ENCODE peak calls at places on chromosomes 12 and 14, in seven cellular contexts. S is GM23338, T is OCI-LY7, H is K562, J is endothelial cell of umbilical vein, O is H9, K is fibroblast of lung. R is an unnamed sample.

GRCh38 chr12:96985515-96986362 is 78.7 kb downstream of the NEDD1 start:
- DNase-seq in S (peak), T (peak), J (peak), O (peak), K (no peak), H (peak), R (peak)

GRCh38 chr12:29807125-29807524 is 23.4 kb upstream of the TMTC1 start:
- DNase-seq in K (peak), S (no peak), J (no peak), O (no peak), T (no peak), H (no peak), R (no peak)

GRCh38 chr12:109127533-109128242 is 11.3 kb downstream of the ACACB start:
- DNase-seq in K (no peak), T (no peak), S (no peak), J (no peak), O (no peak), H (no peak), R (no peak)

GRCh38 chr12:99722690-99723486 is 75.3 kb downstream of the GARIN6 start:
- DNase-seq in T (no peak), O (peak), K (no peak), H (no peak), J (no peak), S (peak), R (no peak)

GRCh38 chr12:116918464-116918863 is 7.7 kb downstream of the FBXW8 start:
- DNase-seq in T (no peak), O (no peak), S (peak), J (no peak), K (no peak), H (no peak), R (no peak)

GRCh38 chr14:89368490-89369477 is 48.2 kb downstream of the FOXN3 start:
- DNase-seq in S (no peak), K (no peak), H (no peak), J (no peak), T (no peak), O (no peak), R (no peak)

GRCh38 chr12:119208626-119209061 is 29.9 kb downstream of the HSPB8 start:
- DNase-seq in T (no peak), O (peak), K (peak), J (no peak), S (peak), H (no peak), R (peak)

GRCh38 chr12:109612975-109613502 is 39.4 kb downstream of the MVK start:
- DNase-seq in T (peak), K (no peak), J (no peak), O (no peak), S (peak), H (peak), R (no peak)

GRCh38 chr12:96466939-96467751 is 22.2 kb upstream of the CFAP54 start:
- DNase-seq in H (no peak), J (peak), T (no peak), O (no peak), S (no peak), K (peak), R (peak)

GRCh38 chr12:11067514-11067913 is 5.4 kb upstream of the TAS2R46 start:
- DNase-seq in S (no peak), H (no peak), K (peak), J (no peak), O (no peak), T (no peak), R (no peak)

GRCh38 chr12:5376591-5377207 is 55.2 kb upstream of the NTF3 start:
- DNase-seq in H (no peak), O (no peak), J (no peak), T (no peak), K (no peak), S (no peak), R (peak)

GRCh38 chr12:127750076-127750840 is 516.7 kb upstream of the TMEM132C start:
- DNase-seq in J (no peak), T (no peak), O (no peak), S (no peak), K (peak), H (no peak), R (no peak)

GRCh38 chr12:117134059-117134458 is 34.8 kb upstream of the TESC start:
- DNase-seq in H (no peak), T (no peak), J (peak), K (no peak), O (no peak), S (no peak), R (no peak)

GRCh38 chr12:54390668-54391551 is 6.4 kb upstream of the ZNF385A start:
- DNase-seq in S (peak), J (no peak), K (no peak), H (peak), O (peak), T (peak), R (peak)

GRCh38 chr14:61453103-61453767 is 131.9 kb downstream of the PRKCH start:
- DNase-seq in T (no peak), K (no peak), O (no peak), H (no peak), J (no peak), S (no peak), R (no peak)

GRCh38 chr14:95296595-95297365 is 22.9 kb downstream of the CLMN start:
- DNase-seq in H (no peak), K (no peak), J (no peak), O (no peak), T (no peak), S (no peak), R (no peak)

GRCh38 chr14:102696332-102696731 is 80.9 kb upstream of the TRAF3 start:
- DNase-seq in T (no peak), H (no peak), S (no peak), K (no peak), J (no peak), O (no peak), R (no peak)

GRCh38 chr12:41531147-41531829 is 343.2 kb downstream of the PDZRN4 start:
- DNase-seq in J (no peak), T (no peak), O (no peak), K (no peak), S (no peak), H (no peak), R (no peak)

GRCh38 chr12:31590730-31591307 is at the start of gene DENND5B:
- DNase-seq in J (peak), T (peak), S (peak), K (peak), H (peak), O (peak), R (no peak)

GRCh38 chr14:101183376-101184103 is 280.0 kb upstream of the RTL1 start:
- DNase-seq in O (peak), S (peak), J (peak), H (peak), K (no peak), T (peak), R (no peak)

GRCh38 chr14:100628225-100628624 is 41.0 kb upstream of the BEGAIN start:
- DNase-seq in T (no peak), O (no peak), K (no peak), J (no peak), H (no peak), S (no peak), R (no peak)

GRCh38 chr14:51484491-51484890 is 167.2 kb upstream of the FRMD6 start:
- DNase-seq in K (no peak), O (no peak), H (no peak), T (no peak), J (no peak), S (no peak), R (no peak)

GRCh38 chr14:49970474-49971147 is 77.7 kb downstream of the ARF6 start:
- DNase-seq in H (peak), S (no peak), J (peak), O (no peak), K (peak), T (peak), R (no peak)

GRCh38 chr14:36333106-36333505 is 12.7 kb upstream of the MBIP start:
- DNase-seq in J (no peak), O (no peak), K (no peak), S (no peak), H (no peak), T (no peak), R (no peak)

GRCh38 chr14:64549016-64549415 is 745 bp upstream of the PPP1R36 start:
- DNase-seq in H (no peak), S (no peak), J (no peak), O (no peak), K (no peak), T (no peak), R (no peak)
- H3K4me2 ChIP-seq in H (no peak), S (peak), J (peak), O (no peak), K (no peak), T (no peak), R (no peak)

DNA sequence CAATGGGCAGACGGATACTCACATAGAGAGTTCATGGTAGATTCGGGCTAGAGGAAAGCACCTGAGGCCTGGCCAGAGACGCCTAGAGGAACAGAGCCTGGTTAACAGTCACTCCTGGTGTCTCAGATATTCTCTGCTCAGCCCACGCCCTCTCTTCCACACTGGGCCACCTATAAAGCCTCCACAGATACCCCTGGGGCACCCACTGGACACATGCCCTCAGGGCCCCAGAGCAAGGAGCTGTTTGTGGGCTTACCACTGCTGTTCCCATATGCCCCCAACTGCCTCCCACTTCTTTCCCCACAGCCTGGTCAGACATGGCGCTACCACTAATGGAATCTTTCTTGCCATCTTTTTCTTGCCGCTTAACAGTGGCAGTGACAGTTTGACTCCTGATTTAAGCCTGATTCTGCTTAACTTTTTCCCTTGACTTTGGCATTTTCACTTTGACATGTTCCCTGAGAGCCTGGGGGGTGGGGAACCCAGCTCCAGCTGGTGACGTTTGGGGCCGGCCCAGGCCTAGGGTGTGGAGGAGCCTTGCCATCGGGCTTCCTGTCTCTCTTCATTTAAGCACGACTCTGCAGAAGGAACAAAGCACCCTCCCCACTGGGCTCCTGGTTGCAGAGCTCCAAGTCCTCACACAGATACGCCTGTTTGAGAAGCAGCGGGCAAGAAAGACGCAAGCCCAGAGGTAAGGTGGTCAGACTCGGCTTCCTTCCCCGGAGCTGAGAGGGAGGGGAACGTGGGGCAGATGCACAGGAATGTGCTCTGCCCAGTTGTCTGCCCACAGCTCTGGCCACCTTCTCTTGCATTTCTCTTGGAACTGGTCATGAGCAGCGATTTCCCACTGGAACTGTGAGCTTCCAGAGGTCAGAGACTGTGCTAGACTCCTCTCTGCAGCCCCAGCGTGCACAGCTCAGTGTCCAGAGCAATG is at the start of gene CD4:
- DNase-seq in H (no peak), K (no peak), S (peak), J (no peak), T (no peak), O (peak), R (no peak)
- H3K4me2 ChIP-seq in H (no peak), K (peak), S (peak), J (no peak), T (no peak), O (no peak), R (no peak)

GRCh38 chr14:96514694-96515093 is 12.5 kb downstream of the PAPOLA start:
- DNase-seq in T (peak), O (no peak), J (no peak), S (no peak), H (no peak), K (no peak), R (no peak)
- H3K4me2 ChIP-seq in T (peak), O (no peak), J (no peak), S (peak), H (no peak), K (no peak), R (no peak)

DNA sequence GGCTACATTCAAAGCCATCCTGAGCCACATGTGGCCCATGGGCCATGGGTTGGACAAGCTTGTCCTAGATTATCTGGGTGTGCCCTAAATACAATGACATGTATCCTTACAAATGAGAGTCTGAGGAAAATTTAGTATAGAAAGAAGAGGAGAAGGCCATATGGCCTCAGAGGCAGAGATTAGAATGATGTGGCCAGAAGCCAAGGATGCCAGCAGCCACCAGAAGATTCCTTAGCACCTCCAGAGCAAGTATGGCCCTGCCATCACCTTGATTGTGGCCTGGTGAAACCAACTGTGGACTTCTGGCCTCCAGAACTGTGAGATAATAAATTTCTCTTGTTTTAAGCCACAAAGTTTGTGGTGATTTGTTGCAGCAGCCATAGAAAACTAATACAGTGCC is 436.9 kb downstream of the RGS6 start:
- DNase-seq in T (no peak), O (no peak), J (no peak), S (no peak), H (no peak), K (no peak), R (no peak)
- H3K4me2 ChIP-seq in T (no peak), O (no peak), J (no peak), S (no peak), H (no peak), K (no peak), R (no peak)

GRCh38 chr12:104749555-104749954 is 208.5 kb downstream of the SLC41A2 start:
- DNase-seq in H (no peak), S (no peak), O (peak), K (no peak), J (no peak), T (no peak), R (no peak)
- H3K4me2 ChIP-seq in H (no peak), S (no peak), O (no peak), K (no peak), J (no peak), T (no peak), R (peak)

DNA sequence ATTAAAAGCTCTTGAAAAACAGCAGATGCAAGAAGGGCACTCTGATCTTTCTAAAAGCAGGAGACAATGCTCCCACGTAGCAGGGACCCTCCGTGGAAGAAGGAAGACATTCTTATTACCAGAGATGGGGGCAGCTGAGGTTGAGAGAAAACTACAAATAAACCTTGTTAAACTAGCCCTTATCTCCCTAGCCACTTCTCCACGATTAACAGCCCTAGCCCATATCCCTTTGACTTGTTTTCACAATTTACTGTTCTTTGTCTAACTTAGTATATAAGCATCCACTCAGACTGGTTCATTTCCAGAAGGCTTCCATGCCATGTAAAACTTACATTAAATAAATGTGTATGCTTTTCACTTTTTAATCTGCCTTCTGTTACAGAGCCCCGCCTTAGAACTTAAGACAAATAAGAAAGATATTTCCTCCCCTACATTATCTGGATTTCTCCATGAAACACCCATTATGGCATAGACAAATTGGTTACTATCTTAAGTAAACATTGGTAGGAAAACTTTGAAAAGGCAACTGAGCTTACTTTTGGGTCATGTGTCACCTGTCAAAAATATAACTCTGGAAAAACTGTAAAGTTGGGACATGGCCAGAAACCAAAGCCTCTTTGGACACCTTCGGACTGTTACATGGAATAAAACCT is 4.8 kb upstream of the RNASE1 start:
- DNase-seq in H (no peak), S (no peak), K (no peak), J (peak), T (no peak), O (no peak), R (no peak)
- H3K4me2 ChIP-seq in H (no peak), S (no peak), K (no peak), J (no peak), T (no peak), O (no peak), R (no peak)